ENCODE peak calls at places on chromosomes 3 and 15, in five cellular contexts. S is ovary, H is adrenal gland, J is heart left ventricle, B is esophagus squamous epithelium. P is an unnamed sample.

GRCh38 chr3:83092521-83093221 is 1331.2 kb upstream of the GBE1 start:
- DNase-seq in S (no peak), H (no peak), J (no peak), B (no peak), P (no peak)

GRCh38 chr15:63497642-63498100 is 6.7 kb upstream of the USP3 start:
- DNase-seq in S (no peak), H (peak; percentile 55), J (no peak), B (no peak), P (peak; percentile 86)

GRCh38 chr3:132519914-132520313 is 77.2 kb upstream of the ACKR4 start:
- DNase-seq in S (no peak), H (no peak), J (no peak), B (no peak), P (no peak)

GRCh38 chr3:144104679-144105078 is 133.1 kb downstream of the DIPK2A start:
- DNase-seq in S (no peak), H (no peak), J (no peak), B (no peak), P (no peak)

GRCh38 chr3:176005564-176005963 is 1146.4 kb downstream of the NAALADL2 start:
- DNase-seq in S (no peak), H (no peak), J (no peak), B (no peak), P (no peak)

GRCh38 chr3:171049831-171050444 is 23.4 kb upstream of the SLC2A2 start:
- DNase-seq in S (no peak), H (peak; percentile 62), J (peak; percentile 16), B (no peak), P (no peak)

GRCh38 chr3:4722103-4722502 is 229.0 kb downstream of the ITPR1 start:
- DNase-seq in S (peak; percentile 53), H (peak; percentile 88), J (no peak), B (no peak), P (no peak)

GRCh38 chr3:133874344-133874743 is 21.3 kb downstream of the RAB6B start:
- DNase-seq in S (no peak), H (no peak), J (no peak), B (no peak), P (no peak)

GRCh38 chr3:176814252-176814651 is 383.0 kb downstream of the TBL1XR1 start:
- DNase-seq in S (no peak), H (peak; percentile 49), J (peak; percentile 45), B (no peak), P (peak; percentile 23)

GRCh38 chr3:66398228-66399025 is 102.4 kb downstream of the LRIG1 start:
- DNase-seq in S (no peak), H (no peak), J (no peak), B (no peak), P (no peak)

GRCh38 chr3:101625879-101626278 is 51.1 kb downstream of the ZBTB11 start:
- DNase-seq in S (no peak), H (no peak), J (no peak), B (no peak), P (no peak)

GRCh38 chr3:127089487-127090145 is 103.3 kb upstream of the PRR23E start:
- DNase-seq in S (no peak), H (no peak), J (no peak), B (no peak), P (no peak)

GRCh38 chr3:56921573-56922571 is 120.1 kb upstream of the ARHGEF3 start:
- DNase-seq in S (no peak), H (peak; percentile 44), J (no peak), B (no peak), P (no peak)

GRCh38 chr3:191549377-191549776 is 88.4 kb downstream of the PYDC2 start:
- DNase-seq in S (no peak), H (no peak), J (no peak), B (no peak), P (no peak)

GRCh38 chr3:158471639-158472294 is 99.2 kb upstream of the MLF1 start:
- DNase-seq in S (no peak), H (no peak), J (no peak), B (no peak), P (no peak)

GRCh38 chr15:40217166-40217785 is 21.6 kb upstream of the PAK6 start:
- DNase-seq in S (peak; percentile 35), H (peak; percentile 66), J (peak; percentile 52), B (no peak), P (no peak)

GRCh38 chr3:161274691-161275298 is 53.7 kb downstream of the NMD3 start:
- DNase-seq in S (no peak), H (peak; percentile 43), J (peak; percentile 15), B (no peak), P (no peak)

GRCh38 chr3:143831208-143831607 is 17.1 kb downstream of the SLC9A9 start:
- DNase-seq in S (no peak), H (no peak), J (no peak), B (no peak), P (no peak)

GRCh38 chr3:142028174-142028833 is 121.0 kb downstream of the TFDP2 start:
- DNase-seq in S (no peak), H (peak; percentile 28), J (no peak), B (no peak), P (no peak)

GRCh38 chr15:63834500-63835210 is 907 bp upstream of the HERC1 start:
- DNase-seq in S (no peak), H (no peak), J (no peak), B (no peak), P (no peak)

GRCh38 chr15:41824062-41824745 is 3.7 kb upstream of the JMJD7 start:
- DNase-seq in S (no peak), H (no peak), J (no peak), B (no peak), P (peak; percentile 54)

GRCh38 chr15:86021281-86022264 is 58.1 kb upstream of the AGBL1 start:
- DNase-seq in S (no peak), H (peak; percentile 65), J (no peak), B (no peak), P (no peak)

GRCh38 chr15:77312523-77312922 is 107.4 kb downstream of the PEAK1 start:
- DNase-seq in S (no peak), H (no peak), J (no peak), B (no peak), P (no peak)

GRCh38 chr3:65953881-65954733 is 84.6 kb downstream of the MAGI1 start:
- DNase-seq in S (peak; percentile 18), H (peak; percentile 61), J (peak; percentile 41), B (no peak), P (peak; percentile 59)

GRCh38 chr3:40752492-40752891 is 227.7 kb downstream of the ZNF621 start:
- DNase-seq in S (no peak), H (no peak), J (no peak), B (no peak), P (no peak)

GRCh38 chr3:130395916-130396315 is 50.4 kb downstream of the COL6A5 start:
- DNase-seq in S (no peak), H (no peak), J (no peak), B (no peak), P (no peak)

GRCh38 chr3:181457190-181457589 is 254.5 kb upstream of the SOX2 start:
- DNase-seq in S (no peak), H (no peak), J (no peak), B (no peak), P (no peak)

GRCh38 chr3:16658004-16658932 is 53.0 kb upstream of the DAZL start:
- DNase-seq in S (no peak), H (no peak), J (no peak), B (no peak), P (no peak)

GRCh38 chr3:175485436-175485835 is 626.3 kb downstream of the NAALADL2 start:
- DNase-seq in S (no peak), H (no peak), J (no peak), B (no peak), P (no peak)

GRCh38 chr15:60347480-60348069 is 50.2 kb downstream of the ANXA2 start:
- DNase-seq in S (no peak), H (no peak), J (no peak), B (no peak), P (no peak)

GRCh38 chr15:60346653-60347052 is 51.1 kb downstream of the ANXA2 start:
- DNase-seq in S (no peak), H (no peak), J (no peak), B (no peak), P (no peak)

GRCh38 chr15:60346077-60346476 is 51.7 kb downstream of the ANXA2 start:
- DNase-seq in S (no peak), H (no peak), J (no peak), B (no peak), P (no peak)

GRCh38 chr15:60344987-60345386 is 52.8 kb downstream of the ANXA2 start:
- DNase-seq in S (no peak), H (no peak), J (no peak), B (no peak), P (no peak)

DNA sequence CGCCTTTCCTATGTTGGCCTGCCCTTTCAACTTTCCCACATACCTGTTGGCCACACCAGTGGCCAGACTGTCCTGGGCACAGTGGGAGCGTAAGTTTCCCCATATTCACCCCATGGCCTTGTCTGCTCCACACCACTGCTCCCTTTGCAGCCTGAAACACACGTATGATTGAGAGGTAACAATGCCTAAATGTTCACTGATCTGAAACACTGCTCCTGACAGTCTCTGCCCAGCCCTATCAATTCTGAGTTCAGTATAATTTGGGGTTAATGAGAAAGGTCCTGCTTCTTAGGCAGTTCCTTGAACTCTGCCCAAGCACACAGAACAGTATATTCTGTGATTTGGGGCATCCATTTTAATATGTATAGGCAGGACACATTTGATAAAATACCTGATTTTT is 52.2 kb downstream of the ANXA2 start:
- DNase-seq in S (no peak), H (no peak), J (no peak), B (no peak), P (no peak)
- TF ChIP-seq POLR2A in S (no peak), H (no peak), J (no peak), B (no peak), P (no peak)

GRCh38 chr15:62278534-62278933 is 113.4 kb upstream of the C2CD4B start:
- DNase-seq in S (no peak), H (no peak), J (no peak), B (no peak), P (no peak)
- H3K4me3 ChIP-seq in S (no peak overlapping the region), H (no peak overlapping the region), J (no peak overlapping the region), B (no peak overlapping the region), P (no peak overlapping the region)

GRCh38 chr3:37945407-37945802 is 45.2 kb upstream of the VILL start:
- DNase-seq in S (no peak), H (no peak), J (no peak), B (no peak), P (no peak)

GRCh38 chr3:37944243-37944955 is 46.2 kb upstream of the VILL start:
- DNase-seq in S (no peak), H (no peak), J (no peak), B (no peak), P (no peak)

GRCh38 chr3:37946531-37946889 is 44.1 kb upstream of the VILL start:
- DNase-seq in S (no peak), H (no peak), J (no peak), B (no peak), P (no peak)

GRCh38 chr3:37943631-37944242 is 46.8 kb upstream of the VILL start:
- DNase-seq in S (no peak), H (no peak), J (no peak), B (no peak), P (no peak)

GRCh38 chr3:37945803-37946530 is 44.6 kb upstream of the VILL start:
- DNase-seq in S (no peak), H (no peak), J (no peak), B (no peak), P (no peak)
- TF ChIP-seq POLR2A in S (no peak), H (no peak), J (no peak), B (no peak), P (no peak)

DNA sequence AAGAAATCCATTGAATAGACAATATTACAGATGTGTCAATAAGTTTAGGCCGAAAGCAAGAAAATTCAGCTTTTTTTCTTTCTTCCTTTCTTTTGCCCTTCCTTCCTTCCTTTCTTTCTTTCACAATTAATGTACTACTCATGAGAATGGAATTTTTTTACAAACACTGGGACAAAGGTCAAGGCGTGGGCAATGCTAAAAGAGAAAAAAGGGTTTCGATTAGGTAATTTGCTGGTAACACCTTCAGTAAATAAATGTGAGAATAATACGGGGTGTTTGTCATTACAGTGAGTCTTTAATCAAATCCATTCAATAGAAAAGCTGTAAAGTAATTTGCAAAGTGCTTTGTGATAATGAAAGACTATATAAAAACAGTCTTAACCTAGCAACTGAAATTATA is 104.0 kb upstream of the THRB start:
- DNase-seq in S (no peak), H (peak; percentile 19), J (no peak), B (no peak), P (no peak)
- H3K4me3 ChIP-seq in S (no peak overlapping the region), H (no peak overlapping the region), J (no peak overlapping the region), B (no peak overlapping the region), P (no peak overlapping the region)